ENCODE peak calls at places on chromosomes 3 and 15, in eight cellular contexts. Z, D, O, C, F, W, T and G are unnamed samples.

GRCh38 chr15:67011620-67012005 is 53.8 kb upstream of the SMAD3 start:
- DNase-seq in Z (no peak), D (no peak), O (no peak), C (no peak), F (no peak), W (no peak), T (no peak), G (no peak)

GRCh38 chr3:10757821-10758130 is 58.3 kb upstream of the SLC6A11 start:
- DNase-seq in Z (no peak), D (no peak), O (no peak), C (no peak), F (peak), W (no peak), T (no peak), G (no peak)

GRCh38 chr15:40769310-40770146 is at the start of gene C15orf62:
- DNase-seq in Z (no peak), D (peak), O (no peak), C (peak), F (peak), W (peak), T (no peak), G (no peak)

GRCh38 chr15:65303687-65304392 is 637 bp upstream of the RNU5B-1 start:
- DNase-seq in Z (peak), D (no peak), O (peak), C (peak), F (peak), W (peak), T (peak), G (no peak)

GRCh38 chr3:46091971-46092703 is 64.9 kb upstream of the XCR1 start:
- DNase-seq in Z (no peak), D (no peak), O (no peak), C (no peak), F (no peak), W (no peak), T (no peak), G (no peak)

GRCh38 chr3:13621381-13622221 is 72.7 kb downstream of the FBLN2 start:
- DNase-seq in Z (no peak), D (peak), O (no peak), C (no peak), F (no peak), W (no peak), T (peak), G (no peak)

GRCh38 chr3:45178131-45179023 is 32.2 kb upstream of the CDCP1 start:
- DNase-seq in Z (peak), D (no peak), O (peak), C (no peak), F (no peak), W (peak), T (no peak), G (no peak)

GRCh38 chr3:123698813-123699212 is 114.0 kb upstream of the HACD2 start:
- DNase-seq in Z (no peak), D (no peak), O (no peak), C (no peak), F (no peak), W (no peak), T (no peak), G (no peak)

GRCh38 chr3:152835311-152836102 is 576 bp downstream of the P2RY1 start:
- DNase-seq in Z (peak), D (no peak), O (peak), C (peak), F (peak), W (peak), T (peak), G (peak)

GRCh38 chr3:66407281-66408218 is 93.3 kb downstream of the LRIG1 start:
- DNase-seq in Z (peak), D (peak), O (peak), C (peak), F (peak), W (peak), T (peak), G (peak)

GRCh38 chr15:42152921-42153680 is 3.3 kb downstream of the PLA2G4F start:
- DNase-seq in Z (no peak), D (no peak), O (no peak), C (no peak), F (no peak), W (no peak), T (no peak), G (no peak)

GRCh38 chr3:157467165-157467564 is 30.5 kb downstream of the PTX3 start:
- DNase-seq in Z (peak), D (no peak), O (no peak), C (no peak), F (peak), W (peak), T (no peak), G (no peak)

GRCh38 chr15:32870240-32871033 is 152.6 kb downstream of the GREM1 start:
- DNase-seq in Z (peak), D (no peak), O (peak), C (no peak), F (peak), W (peak), T (no peak), G (no peak)

GRCh38 chr3:103644450-103644849 is 1209.6 kb downstream of the ZPLD1 start:
- DNase-seq in Z (no peak), D (no peak), O (no peak), C (no peak), F (no peak), W (no peak), T (no peak), G (no peak)

GRCh38 chr3:151439652-151440125 is 21.2 kb downstream of the IGSF10 start:
- DNase-seq in Z (peak), D (peak), O (peak), C (peak), F (peak), W (peak), T (no peak), G (no peak)

GRCh38 chr15:79311901-79312553 is 1.1 kb downstream of the TMED3 start:
- DNase-seq in Z (no peak), D (peak), O (peak), C (peak), F (peak), W (peak), T (no peak), G (no peak)

GRCh38 chr3:183283886-183284285 is 30.8 kb downstream of the B3GNT5 start:
- DNase-seq in Z (no peak), D (no peak), O (no peak), C (no peak), F (peak), W (no peak), T (no peak), G (no peak)

GRCh38 chr3:85584779-85585356 is 626.1 kb downstream of the CADM2 start:
- DNase-seq in Z (no peak), D (no peak), O (no peak), C (no peak), F (no peak), W (no peak), T (no peak), G (no peak)

GRCh38 chr15:77083381-77084160 is 12.7 kb upstream of the TSPAN3 start:
- DNase-seq in Z (peak), D (peak), O (peak), C (peak), F (no peak), W (peak), T (peak), G (no peak)

GRCh38 chr3:171874879-171875278 is 31.7 kb downstream of the TMEM212 start:
- DNase-seq in Z (no peak), D (no peak), O (no peak), C (no peak), F (no peak), W (peak), T (no peak), G (no peak)

GRCh38 chr3:191338177-191338488 is 7.8 kb upstream of the UTS2B start:
- DNase-seq in Z (no peak), D (no peak), O (no peak), C (no peak), F (no peak), W (no peak), T (no peak), G (no peak)

GRCh38 chr15:59186501-59186900 is 20.1 kb upstream of the LDHAL6B start:
- DNase-seq in Z (no peak), D (no peak), O (no peak), C (no peak), F (no peak), W (peak), T (no peak), G (no peak)

GRCh38 chr3:134516905-134517304 is 31.0 kb downstream of the CEP63 start:
- DNase-seq in Z (no peak), D (no peak), O (no peak), C (no peak), F (no peak), W (no peak), T (no peak), G (no peak)

GRCh38 chr3:64444619-64445317 is 219.5 kb upstream of the PRICKLE2 start:
- DNase-seq in Z (peak), D (no peak), O (no peak), C (peak), F (no peak), W (no peak), T (no peak), G (no peak)

GRCh38 chr15:28094732-28095521 is 4.2 kb downstream of the OCA2 start:
- DNase-seq in Z (peak), D (peak), O (no peak), C (peak), F (peak), W (no peak), T (no peak), G (peak)

GRCh38 chr3:124429129-124429815 is 301.0 kb upstream of the UMPS start:
- DNase-seq in Z (peak), D (no peak), O (no peak), C (peak), F (peak), W (peak), T (no peak), G (no peak)

GRCh38 chr15:83012038-83012490 is 625 bp upstream of the C15orf40 start:
- DNase-seq in Z (peak), D (no peak), O (no peak), C (peak), F (no peak), W (peak), T (no peak), G (no peak)

GRCh38 chr15:41934843-41935242 is 37.5 kb downstream of the EHD4 start:
- DNase-seq in Z (no peak), D (peak), O (no peak), C (no peak), F (peak), W (peak), T (no peak), G (no peak)

GRCh38 chr15:44593042-44593736 is 56.2 kb downstream of the EIF3J start:
- DNase-seq in Z (no peak), D (peak), O (no peak), C (peak), F (peak), W (peak), T (no peak), G (no peak)

GRCh38 chr3:138078096-138078495 is 37.3 kb downstream of the DZIP1L start:
- DNase-seq in Z (no peak), D (no peak), O (no peak), C (no peak), F (peak), W (peak), T (no peak), G (no peak)

GRCh38 chr3:42184622-42185010 is 81.4 kb downstream of the CCK start:
- DNase-seq in Z (no peak), D (no peak), O (no peak), C (no peak), F (no peak), W (no peak), T (no peak), G (no peak)

GRCh38 chr3:113167929-113168771 is 43.2 kb upstream of the BOC start:
- DNase-seq in Z (no peak), D (no peak), O (no peak), C (no peak), F (no peak), W (no peak), T (no peak), G (no peak)

GRCh38 chr3:158991146-158991705 is 189.4 kb downstream of the MFSD1 start:
- DNase-seq in Z (no peak), D (no peak), O (no peak), C (peak), F (peak), W (no peak), T (no peak), G (no peak)

GRCh38 chr3:11655188-11655928 is 11.6 kb upstream of the VGLL4 start:
- DNase-seq in Z (no peak), D (peak), O (no peak), C (no peak), F (peak), W (peak), T (no peak), G (peak)

GRCh38 chr15:57578288-57578900 is 13.3 kb upstream of the MYZAP start:
- DNase-seq in Z (no peak), D (no peak), O (no peak), C (no peak), F (no peak), W (peak), T (no peak), G (no peak)

GRCh38 chr3:134009345-134010000 is 20.3 kb downstream of the SLCO2A1 start:
- DNase-seq in Z (peak), D (no peak), O (no peak), C (no peak), F (peak), W (peak), T (no peak), G (no peak)

GRCh38 chr15:36757189-36757814 is 177.9 kb downstream of the CDIN1 start:
- DNase-seq in Z (no peak), D (no peak), O (no peak), C (no peak), F (peak), W (peak), T (no peak), G (no peak)

GRCh38 chr3:194727435-194728128 is 41.9 kb downstream of the FAM43A start:
- DNase-seq in Z (no peak), D (no peak), O (peak), C (peak), F (peak), W (peak), T (no peak), G (no peak)

GRCh38 chr15:79673416-79674123 is 223.2 kb downstream of the MTHFS start:
- DNase-seq in Z (peak), D (no peak), O (no peak), C (no peak), F (peak), W (peak), T (no peak), G (no peak)